ENCODE peak calls at places on chromosomes 5 and 9, in seven cellular contexts. O is T-helper 9 cell; F is HCT116; V is Calu3; L is iPS-NIHi11; W is activated naive CD4-positive, alpha-beta T cell; I is anterior cingulate cortex. Z is an unnamed sample.

GRCh38 chr5:146313027-146313426 is 25.6 kb upstream of the POU4F3 start:
- DNase-seq in V (no peak), I (no peak), O (no peak), W (no peak), F (no peak), L (no peak), Z (no peak)

GRCh38 chr5:129631946-129632345 is 115.9 kb upstream of the MINAR2 start:
- DNase-seq in I (no peak), F (no peak), V (no peak), L (no peak), W (no peak), O (no peak), Z (no peak)

GRCh38 chr9:98810106-98810840 is 2.8 kb downstream of the GALNT12 start:
- DNase-seq in I (no peak), V (no peak), L (no peak), W (no peak), O (no peak), F (no peak), Z (no peak)

GRCh38 chr9:135023389-135023788 is 64.1 kb upstream of the OLFM1 start:
- DNase-seq in W (no peak), V (no peak), L (no peak), O (no peak), I (no peak), F (peak; percentile 12), Z (peak; percentile 94)

GRCh38 chr5:128649183-128649582 is 111.1 kb upstream of the FBN2 start:
- DNase-seq in L (no peak), I (no peak), O (no peak), F (no peak), W (no peak), V (no peak), Z (no peak)

GRCh38 chr5:61330341-61330878 is 1.6 kb upstream of the ZSWIM6 start:
- DNase-seq in L (peak; percentile 57), W (peak; percentile 17), F (no peak), I (peak; percentile 55), V (no peak), O (no peak), Z (no peak)

GRCh38 chr9:122265265-122265900 is 701 bp downstream of the MRRF start:
- DNase-seq in I (no peak), W (peak; percentile 11), F (peak; percentile 18), V (peak; percentile 5), O (peak; percentile 2), L (no peak), Z (no peak)

GRCh38 chr5:11563822-11564221 is 340.4 kb downstream of the CTNND2 start:
- DNase-seq in W (no peak), O (no peak), L (no peak), V (no peak), F (no peak), I (no peak), Z (no peak)

GRCh38 chr5:79200573-79201183 is 35.3 kb upstream of the JMY start:
- DNase-seq in V (peak; percentile 28), L (peak; percentile 41), W (no peak), I (no peak), F (no peak), O (no peak), Z (no peak)